ENCODE peak calls at places on chromosome 21, in nine cellular contexts. One of them, this sample, is unnamed.

GRCh38 chr21:36461918-36462486 is 17.9 kb downstream of the CLDN14 start:
- DNase-seq in stimulated activated CD4-positive, alpha-beta T cell treated with anti-CD3 and anti-CD28 coated beads, Interleukin-1b, Interleukin-23, amount 100 ng/mL, for 24 hours: no peak
- DNase-seq in GM03348: no peak
- DNase-seq in T follicular helper cell: no peak
- DNase-seq in AG08395: no peak
- DNase-seq in kidney epithelial cell: no peak
- DNase-seq in epithelial cell of esophagus: peak
- DNase-seq in KBM-7: no peak
- DNase-seq in GM12865: no peak
- DNase-seq in this sample: no peak

GRCh38 chr21:42392731-42393442 is 3.0 kb downstream of the TMPRSS3 start:
- DNase-seq in stimulated activated CD4-positive, alpha-beta T cell treated with anti-CD3 and anti-CD28 coated beads, Interleukin-1b, Interleukin-23, amount 100 ng/mL, for 24 hours: no peak
- DNase-seq in GM03348: no peak
- DNase-seq in T follicular helper cell: no peak
- DNase-seq in AG08395: no peak
- DNase-seq in kidney epithelial cell: no peak
- DNase-seq in epithelial cell of esophagus: peak
- DNase-seq in KBM-7: no peak
- DNase-seq in GM12865: peak
- DNase-seq in this sample: peak

GRCh38 chr21:44449473-44450363 is 5.6 kb upstream of the LRRC3 start:
- DNase-seq in stimulated activated CD4-positive, alpha-beta T cell treated with anti-CD3 and anti-CD28 coated beads, Interleukin-1b, Interleukin-23, amount 100 ng/mL, for 24 hours: no peak
- DNase-seq in GM03348: no peak
- DNase-seq in T follicular helper cell: no peak
- DNase-seq in AG08395: no peak
- DNase-seq in kidney epithelial cell: no peak
- DNase-seq in epithelial cell of esophagus: no peak
- DNase-seq in KBM-7: no peak
- DNase-seq in GM12865: no peak
- DNase-seq in this sample: no peak

GRCh38 chr21:46061950-46062349 is 36.0 kb upstream of the COL6A2 start:
- DNase-seq in stimulated activated CD4-positive, alpha-beta T cell treated with anti-CD3 and anti-CD28 coated beads, Interleukin-1b, Interleukin-23, amount 100 ng/mL, for 24 hours: no peak
- DNase-seq in GM03348: no peak
- DNase-seq in T follicular helper cell: no peak
- DNase-seq in AG08395: no peak
- DNase-seq in kidney epithelial cell: no peak
- DNase-seq in epithelial cell of esophagus: no peak
- DNase-seq in KBM-7: no peak
- DNase-seq in GM12865: no peak
- DNase-seq in this sample: no peak

GRCh38 chr21:43287974-43288755 is 119.4 kb downstream of the CRYAA start:
- DNase-seq in stimulated activated CD4-positive, alpha-beta T cell treated with anti-CD3 and anti-CD28 coated beads, Interleukin-1b, Interleukin-23, amount 100 ng/mL, for 24 hours: no peak
- DNase-seq in GM03348: no peak
- DNase-seq in T follicular helper cell: no peak
- DNase-seq in AG08395: no peak
- DNase-seq in kidney epithelial cell: no peak
- DNase-seq in epithelial cell of esophagus: no peak
- DNase-seq in KBM-7: no peak
- DNase-seq in GM12865: no peak
- DNase-seq in this sample: no peak

GRCh38 chr21:42515708-42516502 is 2.3 kb downstream of the SLC37A1 start:
- DNase-seq in stimulated activated CD4-positive, alpha-beta T cell treated with anti-CD3 and anti-CD28 coated beads, Interleukin-1b, Interleukin-23, amount 100 ng/mL, for 24 hours: no peak
- DNase-seq in GM03348: no peak
- DNase-seq in T follicular helper cell: no peak
- DNase-seq in AG08395: no peak
- DNase-seq in kidney epithelial cell: no peak
- DNase-seq in epithelial cell of esophagus: peak
- DNase-seq in KBM-7: no peak
- DNase-seq in GM12865: no peak
- DNase-seq in this sample: no peak

GRCh38 chr21:43866659-43867331 is 1.8 kb downstream of the AGPAT3 start:
- DNase-seq in stimulated activated CD4-positive, alpha-beta T cell treated with anti-CD3 and anti-CD28 coated beads, Interleukin-1b, Interleukin-23, amount 100 ng/mL, for 24 hours: peak
- DNase-seq in GM03348: no peak
- DNase-seq in T follicular helper cell: peak
- DNase-seq in AG08395: no peak
- DNase-seq in kidney epithelial cell: no peak
- DNase-seq in epithelial cell of esophagus: peak
- DNase-seq in KBM-7: no peak
- DNase-seq in GM12865: peak
- DNase-seq in this sample: no peak

GRCh38 chr21:27525780-27526179 is 558.9 kb upstream of the ADAMTS5 start:
- DNase-seq in stimulated activated CD4-positive, alpha-beta T cell treated with anti-CD3 and anti-CD28 coated beads, Interleukin-1b, Interleukin-23, amount 100 ng/mL, for 24 hours: no peak
- DNase-seq in GM03348: no peak
- DNase-seq in T follicular helper cell: no peak
- DNase-seq in AG08395: no peak
- DNase-seq in kidney epithelial cell: no peak
- DNase-seq in epithelial cell of esophagus: no peak
- DNase-seq in KBM-7: no peak
- DNase-seq in GM12865: no peak
- DNase-seq in this sample: no peak

This sample was measured in smooth muscle cell of the brain vasculature.